ENCODE peak calls at places on chromosomes 11 and 22, in five cellular contexts. One of them, this sample, is unnamed.

GRCh38 chr11:62105611-62106245 is 18.1 kb upstream of the INCENP start:
- DNase-seq in ACHN: no peak
- DNase-seq in putamen: no peak
- DNase-seq in AG08395: peak; percentile 41
- DNase-seq in stimulated activated CD4-positive, alpha-beta T cell treated with anti-CD3 and anti-CD28 coated beads, TNF-alpha, amount 100 ng/mL, for 1 hour: no peak
- DNase-seq in this sample: peak; percentile 21

GRCh38 chr22:40250608-40251007 is 72.9 kb downstream of the TNRC6B start:
- DNase-seq in putamen: no peak
- DNase-seq in stimulated activated CD4-positive, alpha-beta T cell treated with anti-CD3 and anti-CD28 coated beads, TNF-alpha, amount 100 ng/mL, for 1 hour: no peak
- DNase-seq in ACHN: no peak
- DNase-seq in AG08395: no peak
- DNase-seq in this sample: no peak

GRCh38 chr11:103528046-103528445 is 418.8 kb downstream of the DYNC2H1 start:
- DNase-seq in ACHN: no peak
- DNase-seq in stimulated activated CD4-positive, alpha-beta T cell treated with anti-CD3 and anti-CD28 coated beads, TNF-alpha, amount 100 ng/mL, for 1 hour: no peak
- DNase-seq in AG08395: no peak
- DNase-seq in putamen: no peak
- DNase-seq in this sample: no peak

GRCh38 chr11:86156397-86156977 is 87.6 kb upstream of the PICALM start:
- DNase-seq in AG08395: no peak
- DNase-seq in ACHN: no peak
- DNase-seq in stimulated activated CD4-positive, alpha-beta T cell treated with anti-CD3 and anti-CD28 coated beads, TNF-alpha, amount 100 ng/mL, for 1 hour: no peak
- DNase-seq in putamen: no peak
- DNase-seq in this sample: no peak

GRCh38 chr11:2462986-2463765 is 18.4 kb downstream of the KCNQ1 start:
- DNase-seq in ACHN: no peak
- DNase-seq in putamen: no peak
- DNase-seq in stimulated activated CD4-positive, alpha-beta T cell treated with anti-CD3 and anti-CD28 coated beads, TNF-alpha, amount 100 ng/mL, for 1 hour: no peak
- DNase-seq in AG08395: no peak
- DNase-seq in this sample: no peak

GRCh38 chr11:66334605-66335442 is 1.4 kb downstream of the RIN1 start:
- DNase-seq in stimulated activated CD4-positive, alpha-beta T cell treated with anti-CD3 and anti-CD28 coated beads, TNF-alpha, amount 100 ng/mL, for 1 hour: no peak
- DNase-seq in ACHN: no peak
- DNase-seq in putamen: no peak
- DNase-seq in AG08395: no peak
- DNase-seq in this sample: no peak

GRCh38 chr11:10623797-10624761 is 55.6 kb upstream of the LYVE1 start:
- DNase-seq in ACHN: peak; percentile 34
- DNase-seq in stimulated activated CD4-positive, alpha-beta T cell treated with anti-CD3 and anti-CD28 coated beads, TNF-alpha, amount 100 ng/mL, for 1 hour: no peak
- DNase-seq in AG08395: peak; percentile 52
- DNase-seq in putamen: no peak
- DNase-seq in this sample: peak; percentile 38

GRCh38 chr11:65491163-65491465 is 7.7 kb upstream of the MALAT1 start:
- DNase-seq in AG08395: no peak
- DNase-seq in putamen: no peak
- DNase-seq in ACHN: no peak
- DNase-seq in stimulated activated CD4-positive, alpha-beta T cell treated with anti-CD3 and anti-CD28 coated beads, TNF-alpha, amount 100 ng/mL, for 1 hour: no peak
- DNase-seq in this sample: no peak

GRCh38 chr11:35815556-35816315 is 128.1 kb upstream of the LDLRAD3 start:
- DNase-seq in stimulated activated CD4-positive, alpha-beta T cell treated with anti-CD3 and anti-CD28 coated beads, TNF-alpha, amount 100 ng/mL, for 1 hour: no peak
- DNase-seq in putamen: no peak
- DNase-seq in AG08395: peak; percentile 49
- DNase-seq in ACHN: no peak
- DNase-seq in this sample: no peak

GRCh38 chr11:75189911-75190310 is 39.0 kb downstream of the SLCO2B1 start:
- DNase-seq in AG08395: no peak
- DNase-seq in ACHN: no peak
- DNase-seq in stimulated activated CD4-positive, alpha-beta T cell treated with anti-CD3 and anti-CD28 coated beads, TNF-alpha, amount 100 ng/mL, for 1 hour: no peak
- DNase-seq in putamen: no peak
- DNase-seq in this sample: no peak